ENCODE peak calls at places on chromosomes 7 and 10, in four cellular contexts. L is brain pericyte; F is stimulated activated naive CD8-positive, alpha-beta T cell treated with anti-CD3 and anti-CD28 coated beads, Interleukin-15, Interleukin-2, amounts not matched to agents 100 U/mL and 50 U/mL, for 24 hours; E is progenitor cell of endocrine pancreas. G is an unnamed sample.
A peak's percentile ranks its signal among the peaks of the same experiment; 100 is the strongest.

GRCh38 chr10:95247200-95247880 is 43.5 kb downstream of the PDLIM1 start:
- DNase-seq in L (no peak), F (no peak), E (no peak), G (no peak)

GRCh38 chr7:432933-433332 is 86.7 kb downstream of the PDGFA start:
- DNase-seq in L (no peak), F (no peak), E (no peak), G (no peak)

GRCh38 chr7:98357751-98358161 is 43.1 kb downstream of the BAIAP2L1 start:
- DNase-seq in L (no peak), F (no peak), E (no peak), G (no peak)

GRCh38 chr10:21424511-21424910 is 101.0 kb downstream of the SKIDA1 start:
- DNase-seq in L (no peak), F (no peak), E (no peak), G (no peak)

GRCh38 chr10:1034758-1035157 is 9.1 kb upstream of the IDI2 start:
- DNase-seq in L (no peak), F (no peak), E (no peak), G (no peak)

GRCh38 chr7:4212376-4212775 is 469.7 kb upstream of the FOXK1 start:
- DNase-seq in L (no peak), F (no peak), E (no peak), G (no peak)

GRCh38 chr10:132265878-132266496 is 41.8 kb downstream of the STK32C start:
- DNase-seq in L (no peak), F (no peak), E (no peak), G (no peak)

GRCh38 chr10:75428434-75429158 is 2.8 kb upstream of the LRMDA start:
- DNase-seq in L (no peak), F (no peak), E (no peak), G (no peak)

GRCh38 chr10:22658745-22659410 is 55.5 kb downstream of the PIP4K2A start:
- DNase-seq in L (no peak), F (no peak), E (no peak), G (no peak)

GRCh38 chr7:25669954-25670841 is 441.9 kb upstream of the NPVF start:
- DNase-seq in L (no peak), F (no peak), E (no peak), G (no peak)

GRCh38 chr7:1533569-1534329 is 3.2 kb downstream of the MAFK start:
- DNase-seq in L (no peak), F (peak; percentile 54), E (no peak), G (peak; percentile 51)

GRCh38 chr10:29828978-29829377 is 194.2 kb upstream of the SVIL start:
- DNase-seq in L (no peak), F (no peak), E (no peak), G (no peak)